ENCODE peak calls at places on chromosomes 7 and 10, in five cellular contexts. P is suprapubic skin, L is prostate gland, D is heart left ventricle, W is K562. M is an unnamed sample.

GRCh38 chr7:117750612-117751563 is 122.4 kb downstream of the CTTNBP2 start:
- DNase-seq in P (no peak), L (no peak), D (no peak), W (peak), M (no peak)

GRCh38 chr7:124208173-124208572 is 175.3 kb upstream of the TMEM229A start:
- DNase-seq in P (no peak), L (no peak), D (no peak), W (no peak), M (no peak)

GRCh38 chr7:26188291-26188999 is 12.1 kb downstream of the HNRNPA2B1 start:
- DNase-seq in P (no peak), L (no peak), D (no peak), W (no peak), M (no peak)

GRCh38 chr7:43569424-43569823 is 13.5 kb upstream of the STK17A start:
- DNase-seq in P (no peak), L (no peak), D (no peak), W (no peak), M (no peak)

GRCh38 chr7:19016140-19016539 is 101.3 kb downstream of the TWIST1 start:
- DNase-seq in P (no peak), L (no peak), D (no peak), W (no peak), M (no peak)

GRCh38 chr7:26603631-26604030 is 260.8 kb downstream of the SKAP2 start:
- DNase-seq in P (no peak), L (no peak), D (no peak), W (no peak), M (no peak)

GRCh38 chr10:118272090-118272775 is 69.9 kb downstream of the FAM204A start:
- DNase-seq in P (no peak), L (no peak), D (no peak), W (no peak), M (no peak)

GRCh38 chr7:2092279-2092678 is 140.5 kb downstream of the MAD1L1 start:
- DNase-seq in P (no peak), L (no peak), D (no peak), W (no peak), M (no peak)

GRCh38 chr10:110859947-110860376 is 11.8 kb upstream of the PDCD4 start:
- DNase-seq in P (no peak), L (no peak), D (no peak), W (no peak), M (peak)

GRCh38 chr10:114412907-114413386 is 8.6 kb upstream of the AFAP1L2 start:
- DNase-seq in P (no peak), L (no peak), D (peak), W (no peak), M (no peak)

GRCh38 chr10:14971867-14972448 is 12.8 kb downstream of the MEIG1 start:
- DNase-seq in P (no peak), L (no peak), D (no peak), W (no peak), M (no peak)

GRCh38 chr10:119406888-119407777 is 135.4 kb downstream of the RGS10 start:
- DNase-seq in P (no peak), L (no peak), D (peak), W (no peak), M (no peak)

GRCh38 chr7:133570321-133570720 is 317.4 kb downstream of the EXOC4 start:
- DNase-seq in P (no peak), L (no peak), D (no peak), W (no peak), M (no peak)

GRCh38 chr7:1050254-1050906 is 6.0 kb downstream of the GPR146 start:
- DNase-seq in P (no peak), L (no peak), D (no peak), W (no peak), M (no peak)

GRCh38 chr10:125554016-125554703 is 128.8 kb downstream of the TEX36 start:
- DNase-seq in P (no peak), L (no peak), D (no peak), W (no peak), M (no peak)

GRCh38 chr10:106189254-106189653 is 975.3 kb downstream of the SORCS1 start:
- DNase-seq in P (no peak), L (no peak), D (no peak), W (no peak), M (no peak)

GRCh38 chr10:33273295-33274002 is 61.0 kb downstream of the NRP1 start:
- DNase-seq in P (peak), L (peak), D (peak), W (no peak), M (peak)

GRCh38 chr7:34825221-34825620 is 167.2 kb downstream of the NPSR1 start:
- DNase-seq in P (no peak), L (no peak), D (no peak), W (no peak), M (no peak)

GRCh38 chr7:148838905-148839304 is 45.2 kb downstream of the EZH2 start:
- DNase-seq in P (no peak), L (no peak), D (no peak), W (no peak), M (no peak)

GRCh38 chr10:118488710-118489497 is 106.5 kb downstream of the PRLHR start:
- DNase-seq in P (no peak), L (no peak), D (no peak), W (peak), M (no peak)

GRCh38 chr7:24975172-24975571 is 4.8 kb downstream of the OSBPL3 start:
- DNase-seq in P (no peak), L (no peak), D (no peak), W (no peak), M (no peak)

GRCh38 chr7:103862302-103863035 is 127.0 kb downstream of the RELN start:
- DNase-seq in P (no peak), L (no peak), D (no peak), W (no peak), M (no peak)

GRCh38 chr10:59135275-59135674 is 41.2 kb upstream of the PHYHIPL start:
- DNase-seq in P (no peak), L (no peak), D (no peak), W (no peak), M (no peak)

GRCh38 chr10:17190602-17191001 is 10.9 kb downstream of the TRDMT1 start:
- DNase-seq in P (no peak), L (no peak), D (no peak), W (no peak), M (no peak)

GRCh38 chr10:86671985-86672710 is 3.8 kb downstream of the LDB3 start:
- DNase-seq in P (no peak), L (no peak), D (peak), W (no peak), M (no peak)

GRCh38 chr7:94445696-94446194 is 51.0 kb downstream of the COL1A2 start:
- DNase-seq in P (no peak), L (no peak), D (no peak), W (no peak), M (no peak)

GRCh38 chr7:25391295-25391861 is 163.1 kb upstream of the NPVF start:
- DNase-seq in P (no peak), L (no peak), D (no peak), W (peak), M (no peak)

GRCh38 chr7:116591202-116592040 is 66.6 kb downstream of the CAV1 start:
- DNase-seq in P (no peak), L (no peak), D (no peak), W (peak), M (no peak)

GRCh38 chr7:116592041-116592355 is 67.2 kb downstream of the CAV1 start:
- DNase-seq in P (no peak), L (no peak), D (no peak), W (no peak), M (no peak)

GRCh38 chr7:116585967-116586366 is 61.1 kb downstream of the CAV1 start:
- DNase-seq in P (no peak), L (no peak), D (no peak), W (no peak), M (no peak)

GRCh38 chr7:116588225-116588624 is 63.4 kb downstream of the CAV1 start:
- DNase-seq in P (no peak), L (no peak), D (no peak), W (no peak), M (no peak)

GRCh38 chr7:116588641-116589594 is 64.1 kb downstream of the CAV1 start:
- DNase-seq in P (no peak), L (peak), D (no peak), W (peak), M (no peak)
- TF ChIP-seq CTCF in P (peak), L (peak), D (peak), W (peak), M (peak)

DNA sequence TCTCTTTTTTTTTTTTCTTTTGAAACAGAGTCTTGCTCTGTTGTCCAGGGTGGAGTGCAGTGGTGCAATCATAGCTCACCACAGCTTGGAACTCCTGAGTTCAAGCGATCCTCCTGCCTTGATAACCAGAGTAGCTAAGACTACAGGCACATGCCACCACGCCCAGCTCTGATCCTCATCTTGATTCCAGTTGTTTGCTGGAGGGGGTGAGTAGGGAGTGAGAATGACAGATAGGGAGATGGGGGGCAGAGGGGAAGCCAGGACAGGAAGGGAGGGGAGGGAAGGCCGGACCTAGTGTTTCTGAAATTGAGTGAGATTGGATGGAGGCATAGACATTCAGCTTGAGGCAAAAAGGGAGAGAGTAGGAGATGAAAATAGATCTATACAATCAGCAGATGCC is 25.2 kb upstream of the CPXM2 start:
- DNase-seq in P (no peak), L (no peak), D (no peak), W (no peak), M (no peak)
- TF ChIP-seq POLR2A in P (no peak), L (no peak), D (no peak), W (no peak), M (no peak)

GRCh38 chr7:130369831-130370230 is 10.5 kb upstream of the CPA1 start:
- DNase-seq in P (no peak), L (no peak), D (no peak), W (no peak), M (no peak)
- H3K4me3 ChIP-seq in P (no peak), L (no peak), D (no peak), W (no peak), M (no peak)

GRCh38 chr7:101951757-101952156 is 134.3 kb downstream of the CUX1 start:
- DNase-seq in P (no peak), L (no peak), D (no peak), W (no peak), M (no peak)

GRCh38 chr7:101952355-101953247 is 135.2 kb downstream of the CUX1 start:
- DNase-seq in P (no peak), L (no peak), D (no peak), W (peak), M (no peak)

GRCh38 chr7:101948650-101949049 is 131.2 kb downstream of the CUX1 start:
- DNase-seq in P (no peak), L (no peak), D (peak), W (no peak), M (no peak)

GRCh38 chr7:101947899-101948298 is 130.5 kb downstream of the CUX1 start:
- DNase-seq in P (no peak), L (no peak), D (peak), W (peak), M (no peak)

DNA sequence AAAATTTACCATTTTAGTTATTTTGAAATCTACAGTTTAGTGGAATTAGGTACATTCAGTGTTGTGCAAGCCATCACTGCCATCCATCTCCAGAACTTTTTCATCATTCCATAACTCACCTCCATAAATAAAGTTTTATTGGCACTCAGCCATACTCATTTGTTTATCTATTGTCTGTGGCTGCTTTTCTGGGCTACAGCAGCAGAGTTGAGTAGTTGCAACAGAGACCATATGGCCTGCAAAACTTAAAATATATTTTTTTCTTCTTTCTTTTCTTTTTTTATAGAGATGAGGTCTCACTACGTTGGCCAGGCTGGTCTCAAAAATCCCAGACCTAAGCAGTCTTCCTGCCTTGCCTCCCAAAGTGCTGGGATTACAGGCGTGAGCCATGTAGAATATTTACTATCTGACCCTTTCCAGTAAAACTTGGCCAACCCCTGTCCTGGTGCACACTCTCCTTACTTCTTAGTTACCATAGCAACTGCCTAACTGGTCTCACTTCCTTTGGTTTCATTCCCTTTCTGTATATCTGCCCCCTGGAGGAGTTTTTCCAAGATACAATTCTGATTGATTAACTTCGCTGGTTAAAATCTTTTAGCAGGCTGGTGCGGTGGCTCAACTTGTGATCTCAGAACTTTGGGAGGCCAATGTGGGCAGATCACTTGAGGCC is 133.2 kb downstream of the CUX1 start:
- DNase-seq in P (no peak), L (no peak), D (no peak), W (peak), M (no peak)
- TF ChIP-seq CTCF in P (no peak), L (no peak), D (no peak), W (no peak), M (no peak)

M was measured in upper lobe of left lung.